ENCODE peak calls at places on chromosomes 6 and 20, in eight cellular contexts. One of them, this sample, is unnamed.

GRCh38 chr6:28078050-28078449 is 2.3 kb upstream of the ZNF165 start:
- DNase-seq in CD8-positive, alpha-beta memory T cell: no peak
- DNase-seq in mucosa of descending colon: no peak
- DNase-seq in HFF-Myc: no peak
- DNase-seq in RWPE2: no peak
- DNase-seq in heart left ventricle: no peak
- DNase-seq in astrocyte of the spinal cord: no peak
- DNase-seq in Karpas-422: no peak
- DNase-seq in this sample: no peak

GRCh38 chr6:155248021-155249001 is 15.5 kb upstream of the CLDN20 start:
- DNase-seq in CD8-positive, alpha-beta memory T cell: no peak
- DNase-seq in mucosa of descending colon: peak
- DNase-seq in HFF-Myc: no peak
- DNase-seq in RWPE2: no peak
- DNase-seq in heart left ventricle: no peak
- DNase-seq in astrocyte of the spinal cord: peak
- DNase-seq in Karpas-422: peak
- DNase-seq in this sample: peak

GRCh38 chr6:86775893-86776292 is 161.4 kb upstream of the HTR1E start:
- DNase-seq in CD8-positive, alpha-beta memory T cell: no peak
- DNase-seq in mucosa of descending colon: no peak
- DNase-seq in HFF-Myc: no peak
- DNase-seq in RWPE2: no peak
- DNase-seq in heart left ventricle: no peak
- DNase-seq in astrocyte of the spinal cord: no peak
- DNase-seq in Karpas-422: no peak
- DNase-seq in this sample: no peak

GRCh38 chr6:15534970-15535369 is 127.9 kb downstream of the DTNBP1 start:
- DNase-seq in CD8-positive, alpha-beta memory T cell: no peak
- DNase-seq in mucosa of descending colon: no peak
- DNase-seq in HFF-Myc: no peak
- DNase-seq in RWPE2: no peak
- DNase-seq in heart left ventricle: no peak
- DNase-seq in astrocyte of the spinal cord: no peak
- DNase-seq in Karpas-422: no peak
- DNase-seq in this sample: no peak

GRCh38 chr6:163432300-163432699 is 17.8 kb downstream of the QKI start:
- DNase-seq in CD8-positive, alpha-beta memory T cell: no peak
- DNase-seq in mucosa of descending colon: no peak
- DNase-seq in HFF-Myc: no peak
- DNase-seq in RWPE2: no peak
- DNase-seq in heart left ventricle: no peak
- DNase-seq in astrocyte of the spinal cord: no peak
- DNase-seq in Karpas-422: no peak
- DNase-seq in this sample: no peak

GRCh38 chr20:47956261-47956995 is 171.1 kb upstream of the SULF2 start:
- DNase-seq in CD8-positive, alpha-beta memory T cell: no peak
- DNase-seq in mucosa of descending colon: no peak
- DNase-seq in HFF-Myc: no peak
- DNase-seq in RWPE2: no peak
- DNase-seq in heart left ventricle: no peak
- DNase-seq in astrocyte of the spinal cord: peak
- DNase-seq in Karpas-422: no peak
- DNase-seq in this sample: no peak

GRCh38 chr6:16731503-16732018 is 29.7 kb downstream of the ATXN1 start:
- DNase-seq in CD8-positive, alpha-beta memory T cell: peak
- DNase-seq in mucosa of descending colon: no peak
- DNase-seq in HFF-Myc: no peak
- DNase-seq in RWPE2: no peak
- DNase-seq in heart left ventricle: no peak
- DNase-seq in astrocyte of the spinal cord: no peak
- DNase-seq in Karpas-422: no peak
- DNase-seq in this sample: no peak

GRCh38 chr20:18796282-18796833 is 17.2 kb upstream of the SCP2D1 start:
- DNase-seq in CD8-positive, alpha-beta memory T cell: no peak
- DNase-seq in mucosa of descending colon: no peak
- DNase-seq in HFF-Myc: no peak
- DNase-seq in RWPE2: no peak
- DNase-seq in heart left ventricle: no peak
- DNase-seq in astrocyte of the spinal cord: no peak
- DNase-seq in Karpas-422: no peak
- DNase-seq in this sample: no peak

GRCh38 chr6:5679696-5680494 is 326.8 kb downstream of the NRN1 start:
- DNase-seq in CD8-positive, alpha-beta memory T cell: no peak
- DNase-seq in mucosa of descending colon: no peak
- DNase-seq in HFF-Myc: no peak
- DNase-seq in RWPE2: no peak
- DNase-seq in heart left ventricle: no peak
- DNase-seq in astrocyte of the spinal cord: no peak
- DNase-seq in Karpas-422: no peak
- DNase-seq in this sample: no peak

GRCh38 chr6:80259113-80259512 is 152.6 kb downstream of the BCKDHB start:
- DNase-seq in CD8-positive, alpha-beta memory T cell: no peak
- DNase-seq in mucosa of descending colon: no peak
- DNase-seq in HFF-Myc: no peak
- DNase-seq in RWPE2: no peak
- DNase-seq in heart left ventricle: no peak
- DNase-seq in astrocyte of the spinal cord: no peak
- DNase-seq in Karpas-422: no peak
- DNase-seq in this sample: no peak

GRCh38 chr6:127893541-127893940 is 7.3 kb downstream of the THEMIS start:
- DNase-seq in CD8-positive, alpha-beta memory T cell: no peak
- DNase-seq in mucosa of descending colon: no peak
- DNase-seq in HFF-Myc: no peak
- DNase-seq in RWPE2: no peak
- DNase-seq in heart left ventricle: no peak
- DNase-seq in astrocyte of the spinal cord: no peak
- DNase-seq in Karpas-422: no peak
- DNase-seq in this sample: no peak

GRCh38 chr20:48937674-48938073 is 16.2 kb downstream of the ARFGEF2 start:
- DNase-seq in CD8-positive, alpha-beta memory T cell: no peak
- DNase-seq in mucosa of descending colon: no peak
- DNase-seq in HFF-Myc: no peak
- DNase-seq in RWPE2: no peak
- DNase-seq in heart left ventricle: no peak
- DNase-seq in astrocyte of the spinal cord: no peak
- DNase-seq in Karpas-422: no peak
- DNase-seq in this sample: no peak

GRCh38 chr6:36929607-36930006 is 24.9 kb upstream of the PI16 start:
- DNase-seq in CD8-positive, alpha-beta memory T cell: no peak
- DNase-seq in mucosa of descending colon: no peak
- DNase-seq in HFF-Myc: no peak
- DNase-seq in RWPE2: no peak
- DNase-seq in heart left ventricle: no peak
- DNase-seq in astrocyte of the spinal cord: peak
- DNase-seq in Karpas-422: no peak
- DNase-seq in this sample: no peak

GRCh38 chr6:44650947-44651346 is 263.4 kb downstream of the CDC5L start:
- DNase-seq in CD8-positive, alpha-beta memory T cell: no peak
- DNase-seq in mucosa of descending colon: no peak
- DNase-seq in HFF-Myc: no peak
- DNase-seq in RWPE2: no peak
- DNase-seq in heart left ventricle: no peak
- DNase-seq in astrocyte of the spinal cord: no peak
- DNase-seq in Karpas-422: no peak
- DNase-seq in this sample: no peak

DNA sequence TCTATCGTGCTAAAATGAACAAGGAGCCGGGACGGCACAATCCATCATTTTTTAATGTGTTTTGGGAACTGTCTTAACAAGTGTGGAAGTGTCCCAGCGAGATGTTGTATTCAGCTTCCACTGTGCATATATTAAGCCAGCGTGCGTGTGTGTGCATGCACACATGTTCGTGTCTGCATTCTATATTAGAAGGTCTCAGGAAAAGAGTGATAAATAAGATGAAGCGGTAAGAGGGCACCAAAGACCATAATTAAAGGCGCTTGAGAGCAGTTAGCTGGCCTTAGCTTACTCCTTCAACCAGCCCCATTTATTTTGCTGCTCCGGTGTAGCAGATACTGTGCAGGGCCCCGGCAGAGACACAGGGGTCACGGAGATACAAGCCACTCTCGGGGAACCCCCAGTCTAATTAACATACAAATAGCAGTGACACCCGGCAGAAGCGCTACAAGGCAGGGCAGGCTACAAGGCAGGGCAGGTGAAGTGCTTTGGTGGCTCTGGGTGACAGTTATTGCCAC is 206.5 kb upstream of the RREB1 start:
- DNase-seq in CD8-positive, alpha-beta memory T cell: no peak
- DNase-seq in mucosa of descending colon: no peak
- DNase-seq in HFF-Myc: no peak
- DNase-seq in RWPE2: no peak
- DNase-seq in heart left ventricle: no peak
- DNase-seq in astrocyte of the spinal cord: no peak
- DNase-seq in Karpas-422: no peak
- DNase-seq in this sample: no peak
- H3K4me3 ChIP-seq in CD8-positive, alpha-beta memory T cell: no peak
- H3K4me3 ChIP-seq in mucosa of descending colon: no peak
- H3K4me3 ChIP-seq in HFF-Myc: no peak
- H3K4me3 ChIP-seq in RWPE2: no peak
- H3K4me3 ChIP-seq in heart left ventricle: no peak
- H3K4me3 ChIP-seq in astrocyte of the spinal cord: no peak
- H3K4me3 ChIP-seq in Karpas-422: no peak
- H3K4me3 ChIP-seq in this sample: no peak

DNA sequence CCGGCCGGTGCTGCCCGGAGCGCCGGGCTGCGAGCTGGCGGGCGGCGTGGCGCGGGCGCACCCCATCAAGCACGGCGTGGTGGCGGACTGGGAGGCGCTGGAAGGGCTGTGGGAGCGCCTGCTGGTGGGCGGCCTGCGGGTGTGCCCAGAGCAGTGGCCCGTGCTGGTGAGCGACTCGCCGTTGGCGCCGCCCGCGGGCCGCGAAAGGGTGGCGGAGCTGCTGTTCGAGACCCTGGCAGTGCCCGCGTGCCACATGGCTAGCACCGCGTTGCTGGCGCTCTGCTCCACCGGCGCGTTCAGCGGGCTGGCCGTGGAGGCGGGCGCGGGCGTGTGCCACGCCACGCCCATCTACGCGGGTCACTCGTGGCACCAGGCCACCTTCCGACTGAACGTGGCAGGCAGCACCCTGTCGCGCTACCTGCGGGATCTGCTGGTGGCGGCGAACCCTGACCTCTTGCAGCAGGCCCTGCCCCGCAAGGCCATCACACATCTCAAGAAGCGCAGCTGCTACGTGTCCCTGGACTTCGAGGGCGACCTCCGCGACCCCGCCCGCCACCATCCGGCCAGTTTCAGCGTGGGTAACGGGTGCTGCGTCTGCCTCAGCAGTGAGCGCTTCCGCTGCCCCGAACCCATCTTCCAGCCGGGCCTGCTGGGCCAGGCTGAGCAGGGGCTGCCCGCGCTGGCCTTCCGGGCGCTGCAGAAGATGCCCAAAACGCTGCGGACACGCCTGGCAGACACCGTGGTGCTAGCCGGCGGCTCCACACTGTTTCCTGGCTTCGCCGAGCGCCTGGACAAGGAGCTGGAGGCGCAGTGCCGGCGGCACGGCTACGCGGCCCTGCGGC is 723 bp downstream of the ACTL10 start:
- DNase-seq in CD8-positive, alpha-beta memory T cell: peak
- DNase-seq in mucosa of descending colon: peak
- DNase-seq in HFF-Myc: peak
- DNase-seq in RWPE2: peak
- DNase-seq in heart left ventricle: peak
- DNase-seq in astrocyte of the spinal cord: no peak
- DNase-seq in Karpas-422: peak
- DNase-seq in this sample: no peak
- H3K4me3 ChIP-seq in CD8-positive, alpha-beta memory T cell: peak
- H3K4me3 ChIP-seq in mucosa of descending colon: peak
- H3K4me3 ChIP-seq in HFF-Myc: peak
- H3K4me3 ChIP-seq in RWPE2: peak
- H3K4me3 ChIP-seq in heart left ventricle: peak
- H3K4me3 ChIP-seq in astrocyte of the spinal cord: peak
- H3K4me3 ChIP-seq in Karpas-422: peak
- H3K4me3 ChIP-seq in this sample: no peak

GRCh38 chr20:51560550-51561307 is 18.2 kb upstream of the NFATC2 start:
- DNase-seq in CD8-positive, alpha-beta memory T cell: no peak
- DNase-seq in mucosa of descending colon: no peak
- DNase-seq in HFF-Myc: no peak
- DNase-seq in RWPE2: no peak
- DNase-seq in heart left ventricle: no peak
- DNase-seq in astrocyte of the spinal cord: no peak
- DNase-seq in Karpas-422: no peak
- DNase-seq in this sample: no peak
- H3K4me3 ChIP-seq in CD8-positive, alpha-beta memory T cell: no peak
- H3K4me3 ChIP-seq in mucosa of descending colon: no peak
- H3K4me3 ChIP-seq in HFF-Myc: peak
- H3K4me3 ChIP-seq in RWPE2: no peak
- H3K4me3 ChIP-seq in heart left ventricle: peak
- H3K4me3 ChIP-seq in astrocyte of the spinal cord: peak
- H3K4me3 ChIP-seq in Karpas-422: no peak
- H3K4me3 ChIP-seq in this sample: no peak

GRCh38 chr20:56515657-56516381 is 8.7 kb upstream of the FAM209A start:
- DNase-seq in CD8-positive, alpha-beta memory T cell: no peak
- DNase-seq in mucosa of descending colon: no peak
- DNase-seq in HFF-Myc: no peak
- DNase-seq in RWPE2: no peak
- DNase-seq in heart left ventricle: no peak
- DNase-seq in astrocyte of the spinal cord: peak
- DNase-seq in Karpas-422: peak
- DNase-seq in this sample: peak

GRCh38 chr20:56511926-56512325 is 12.6 kb upstream of the FAM209A start:
- DNase-seq in CD8-positive, alpha-beta memory T cell: no peak
- DNase-seq in mucosa of descending colon: no peak
- DNase-seq in HFF-Myc: no peak
- DNase-seq in RWPE2: peak
- DNase-seq in heart left ventricle: no peak
- DNase-seq in astrocyte of the spinal cord: no peak
- DNase-seq in Karpas-422: peak
- DNase-seq in this sample: no peak

GRCh38 chr20:56513807-56514150 is 10.8 kb upstream of the FAM209A start:
- DNase-seq in CD8-positive, alpha-beta memory T cell: no peak
- DNase-seq in mucosa of descending colon: no peak
- DNase-seq in HFF-Myc: no peak
- DNase-seq in RWPE2: peak
- DNase-seq in heart left ventricle: no peak
- DNase-seq in astrocyte of the spinal cord: no peak
- DNase-seq in Karpas-422: peak
- DNase-seq in this sample: no peak

GRCh38 chr20:56516631-56517030 is 7.9 kb upstream of the FAM209A start:
- DNase-seq in CD8-positive, alpha-beta memory T cell: no peak
- DNase-seq in mucosa of descending colon: no peak
- DNase-seq in HFF-Myc: no peak
- DNase-seq in RWPE2: peak
- DNase-seq in heart left ventricle: no peak
- DNase-seq in astrocyte of the spinal cord: no peak
- DNase-seq in Karpas-422: no peak
- DNase-seq in this sample: no peak

DNA sequence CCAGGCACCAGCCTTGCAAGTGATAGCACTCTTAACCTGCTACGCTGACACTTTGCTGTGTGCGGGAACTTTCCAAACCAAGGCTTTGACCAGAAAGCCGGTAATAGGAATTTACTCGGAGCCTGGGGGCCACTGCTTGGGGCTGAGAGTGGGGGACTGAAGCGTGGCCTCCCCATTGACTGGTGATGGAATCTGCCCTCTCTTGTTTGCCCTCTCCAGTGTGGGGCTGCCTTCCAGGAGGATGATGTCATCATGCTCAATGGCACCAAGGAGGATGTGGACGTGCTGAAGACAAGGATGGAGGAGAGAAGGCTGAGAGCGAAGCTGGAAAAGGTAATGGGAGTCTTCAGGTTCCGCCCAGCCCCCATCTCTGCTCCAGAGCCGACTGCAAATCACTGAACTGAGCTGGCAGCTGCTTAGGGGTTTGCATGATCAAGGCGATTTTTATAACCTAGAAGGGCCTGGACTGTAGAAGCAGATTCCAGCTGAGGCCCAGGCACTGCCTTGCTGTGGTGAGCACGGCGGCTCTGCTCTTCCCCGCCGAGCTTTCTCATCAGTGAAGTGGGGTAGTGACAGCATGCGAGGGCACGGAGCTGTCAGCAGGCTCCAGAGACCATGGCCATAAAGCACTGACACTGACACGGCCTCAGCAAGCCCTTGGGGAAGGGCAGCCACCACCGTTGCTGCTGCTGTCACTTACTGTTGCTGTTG is 11.3 kb upstream of the FAM209A start:
- DNase-seq in CD8-positive, alpha-beta memory T cell: no peak
- DNase-seq in mucosa of descending colon: no peak
- DNase-seq in HFF-Myc: no peak
- DNase-seq in RWPE2: peak
- DNase-seq in heart left ventricle: no peak
- DNase-seq in astrocyte of the spinal cord: no peak
- DNase-seq in Karpas-422: peak
- DNase-seq in this sample: no peak
- H3K4me3 ChIP-seq in CD8-positive, alpha-beta memory T cell: no peak
- H3K4me3 ChIP-seq in mucosa of descending colon: no peak
- H3K4me3 ChIP-seq in HFF-Myc: no peak
- H3K4me3 ChIP-seq in RWPE2: no peak
- H3K4me3 ChIP-seq in heart left ventricle: no peak
- H3K4me3 ChIP-seq in astrocyte of the spinal cord: no peak
- H3K4me3 ChIP-seq in Karpas-422: no peak
- H3K4me3 ChIP-seq in this sample: no peak